ENCODE peak calls at places on chromosomes 12 and 14, in nine cellular contexts. E is Daoy; Z is M059J; B is HS-5; T is CD4-positive, alpha-beta T cell; K is cardiac fibroblast; W is lower leg skin; V is adrenal gland; F is nephron progenitor cell. Q is an unnamed sample.
A peak's percentile ranks its signal among the peaks of the same experiment; 100 is the strongest.

GRCh38 chr14:105485720-105486332 is 860 bp upstream of the CRIP1 start:
- DNase-seq in T (peak; percentile 50), F (peak; percentile 76), V (peak; percentile 62), K (no peak), E (peak; percentile 80), W (peak; percentile 89), Z (no peak), B (no peak), Q (peak; percentile 67)

GRCh38 chr12:10031318-10031717 is 836 bp downstream of the CLEC9A start:
- DNase-seq in V (no peak), W (no peak), K (no peak), E (no peak), Z (peak; percentile 91), T (no peak), F (no peak), B (peak; percentile 31), Q (no peak)

GRCh38 chr12:52338241-52338960 is 17.2 kb upstream of the KRT83 start:
- DNase-seq in B (no peak), F (no peak), E (no peak), T (no peak), W (no peak), Z (no peak), K (no peak), V (no peak), Q (no peak)

GRCh38 chr12:3293446-3294161 is 197.4 kb upstream of the PRMT8 start:
- DNase-seq in V (no peak), K (peak; percentile 72), E (peak; percentile 70), F (no peak), Z (peak; percentile 15), T (no peak), B (no peak), W (no peak), Q (no peak)

GRCh38 chr14:105073720-105074600 is 8.7 kb upstream of the GPR132 start:
- DNase-seq in T (no peak), V (no peak), F (no peak), W (no peak), K (no peak), Z (no peak), B (no peak), E (no peak), Q (no peak)

GRCh38 chr12:644293-644639 is 19.0 kb downstream of the NINJ2 start:
- DNase-seq in K (no peak), B (no peak), W (no peak), Z (no peak), F (no peak), T (no peak), E (no peak), V (no peak), Q (no peak)

GRCh38 chr14:68027276-68027675 is 207.7 kb downstream of the RAD51B start:
- DNase-seq in T (no peak), Z (no peak), B (no peak), E (no peak), K (peak; percentile 51), V (no peak), F (no peak), W (no peak), Q (no peak)

GRCh38 chr12:99059824-99060526 is 414.9 kb downstream of the APAF1 start:
- DNase-seq in T (no peak), B (peak; percentile 16), K (no peak), Z (no peak), W (no peak), E (peak; percentile 58), F (peak; percentile 26), V (peak; percentile 71), Q (no peak)

GRCh38 chr12:124517260-124518050 is 50.0 kb downstream of the NCOR2 start:
- DNase-seq in V (peak; percentile 87), E (peak; percentile 77), K (peak; percentile 35), F (no peak), W (peak; percentile 95), Z (peak; percentile 76), T (no peak), B (no peak), Q (peak; percentile 81)

GRCh38 chr12:90827567-90827966 is 127.4 kb downstream of the CCER1 start:
- DNase-seq in K (no peak), F (no peak), B (no peak), Z (no peak), V (no peak), E (no peak), T (no peak), W (no peak), Q (no peak)

GRCh38 chr12:131380220-131380957 is 330.5 kb upstream of the SFSWAP start:
- DNase-seq in V (no peak), B (no peak), W (peak; percentile 82), Z (no peak), F (no peak), T (no peak), K (no peak), E (no peak), Q (no peak)

GRCh38 chr12:109820921-109821381 is 12.2 kb downstream of the TRPV4 start:
- DNase-seq in T (no peak), W (no peak), B (no peak), V (no peak), Z (no peak), K (no peak), F (no peak), E (no peak), Q (no peak)

GRCh38 chr12:46384451-46385301 is 12.1 kb upstream of the SLC38A2 start:
- DNase-seq in B (peak; percentile 49), K (peak; percentile 79), F (no peak), E (no peak), W (no peak), V (no peak), T (no peak), Z (no peak), Q (no peak)

GRCh38 chr12:100986595-100987547 is 192.3 kb downstream of the ANO4 start:
- DNase-seq in T (no peak), Z (no peak), E (peak; percentile 25), V (no peak), K (no peak), W (no peak), B (no peak), F (no peak), Q (no peak)

GRCh38 chr12:118853634-118854033 is 127.7 kb upstream of the SRRM4 start:
- DNase-seq in F (no peak), B (no peak), Z (no peak), V (no peak), E (no peak), T (no peak), W (no peak), K (peak; percentile 3), Q (no peak)

GRCh38 chr14:58270628-58271027 is 26.0 kb downstream of the PSMA3 start:
- DNase-seq in F (no peak), E (no peak), B (no peak), W (no peak), T (no peak), Z (no peak), V (no peak), K (peak; percentile 40), Q (no peak)